ENCODE peak calls at places on chromosomes 5 and 9, in six cellular contexts. Y, M, D, J, P and Q are unnamed samples.

GRCh38 chr9:15231788-15232635 is 75.0 kb downstream of the TTC39B start:
- DNase-seq in Y (no peak), M (peak), D (peak), J (peak), P (peak), Q (peak)

GRCh38 chr9:93326056-93326455 is 125.4 kb upstream of the FAM120A start:
- DNase-seq in Y (no peak), M (no peak), D (no peak), J (peak), P (no peak), Q (no peak)

GRCh38 chr5:4198461-4198860 is 602.8 kb downstream of the IRX1 start:
- DNase-seq in Y (no peak), M (no peak), D (no peak), J (no peak), P (no peak), Q (no peak)

GRCh38 chr9:88280816-88281382 is 107.3 kb upstream of the SPIN1 start:
- DNase-seq in Y (no peak), M (peak), D (peak), J (no peak), P (no peak), Q (no peak)

GRCh38 chr5:142145106-142145900 is 36.7 kb downstream of the NDFIP1 start:
- DNase-seq in Y (peak), M (peak), D (peak), J (peak), P (peak), Q (peak)

GRCh38 chr5:54083851-54084250 is 226.5 kb downstream of the ARL15 start:
- DNase-seq in Y (no peak), M (no peak), D (no peak), J (no peak), P (no peak), Q (no peak)

GRCh38 chr5:27220752-27221151 is 182.4 kb upstream of the CDH9 start:
- DNase-seq in Y (no peak), M (no peak), D (no peak), J (no peak), P (no peak), Q (no peak)

GRCh38 chr9:35669331-35670145 is 4.2 kb upstream of the CA9 start:
- DNase-seq in Y (no peak), M (no peak), D (no peak), J (no peak), P (peak), Q (no peak)

GRCh38 chr5:122612901-122613300 is 162.0 kb upstream of the SNX2 start:
- DNase-seq in Y (no peak), M (no peak), D (no peak), J (no peak), P (no peak), Q (no peak)

GRCh38 chr9:100058699-100059579 is 39.9 kb downstream of the ERP44 start:
- DNase-seq in Y (peak), M (no peak), D (no peak), J (no peak), P (no peak), Q (no peak)

GRCh38 chr9:93207326-93207814 is 23.4 kb downstream of the WNK2 start:
- DNase-seq in Y (no peak), M (peak), D (no peak), J (no peak), P (no peak), Q (no peak)

GRCh38 chr9:88927510-88927909 is 63.8 kb upstream of the S1PR3 start:
- DNase-seq in Y (no peak), M (no peak), D (no peak), J (no peak), P (no peak), Q (no peak)

GRCh38 chr9:131875828-131876485 is 136.1 kb upstream of the RAPGEF1 start:
- DNase-seq in Y (no peak), M (no peak), D (no peak), J (no peak), P (no peak), Q (no peak)

GRCh38 chr9:108953983-108954574 is 19.9 kb downstream of the ABITRAM start:
- DNase-seq in Y (no peak), M (peak), D (no peak), J (no peak), P (peak), Q (peak)

GRCh38 chr9:136012651-136013050 is 51.5 kb upstream of the UBAC1 start:
- DNase-seq in Y (no peak), M (peak), D (no peak), J (peak), P (no peak), Q (no peak)

GRCh38 chr5:178098685-178099084 is 14.6 kb upstream of the N4BP3 start:
- DNase-seq in Y (no peak), M (no peak), D (no peak), J (no peak), P (no peak), Q (no peak)

GRCh38 chr5:133643365-133643764 is 31.0 kb upstream of the FSTL4 start:
- DNase-seq in Y (no peak), M (no peak), D (no peak), J (no peak), P (no peak), Q (no peak)

GRCh38 chr5:65299841-65300240 is 181.9 kb downstream of the ADAMTS6 start:
- DNase-seq in Y (no peak), M (no peak), D (no peak), J (no peak), P (no peak), Q (no peak)

GRCh38 chr9:79685576-79685975 is 113.8 kb downstream of the TLE4 start:
- DNase-seq in Y (no peak), M (no peak), D (no peak), J (no peak), P (no peak), Q (no peak)

GRCh38 chr9:128550770-128551651 is 1.4 kb upstream of the SPTAN1 start:
- DNase-seq in Y (no peak), M (no peak), D (peak), J (no peak), P (no peak), Q (no peak)

GRCh38 chr5:126741361-126741760 is 35.6 kb upstream of the LMNB1 start:
- DNase-seq in Y (no peak), M (no peak), D (no peak), J (no peak), P (no peak), Q (no peak)

GRCh38 chr5:126271141-126271540 is 152.1 kb upstream of the GRAMD2B start:
- DNase-seq in Y (no peak), M (no peak), D (no peak), J (no peak), P (no peak), Q (no peak)

GRCh38 chr5:36728697-36729543 is 122.5 kb downstream of the SLC1A3 start:
- DNase-seq in Y (no peak), M (peak), D (no peak), J (peak), P (peak), Q (peak)

GRCh38 chr5:72387985-72388384 is 67.8 kb downstream of the PTCD2 start:
- DNase-seq in Y (no peak), M (no peak), D (no peak), J (no peak), P (no peak), Q (no peak)

GRCh38 chr5:133744030-133744645 is 131.8 kb upstream of the FSTL4 start:
- DNase-seq in Y (no peak), M (no peak), D (no peak), J (no peak), P (no peak), Q (no peak)

GRCh38 chr5:73663860-73664240 is 37.9 kb downstream of the ARHGEF28 start:
- DNase-seq in Y (peak), M (no peak), D (no peak), J (no peak), P (peak), Q (no peak)

GRCh38 chr5:73664796-73665195 is 38.8 kb downstream of the ARHGEF28 start:
- DNase-seq in Y (no peak), M (no peak), D (no peak), J (no peak), P (no peak), Q (no peak)

GRCh38 chr5:73661753-73662152 is 35.8 kb downstream of the ARHGEF28 start:
- DNase-seq in Y (no peak), M (no peak), D (no peak), J (no peak), P (no peak), Q (peak)

GRCh38 chr5:73666891-73667290 is 40.9 kb downstream of the ARHGEF28 start:
- DNase-seq in Y (no peak), M (no peak), D (no peak), J (no peak), P (no peak), Q (no peak)

GRCh38 chr5:73663161-73663859 is 37.3 kb downstream of the ARHGEF28 start:
- DNase-seq in Y (no peak), M (no peak), D (no peak), J (no peak), P (peak), Q (no peak)
- TF ChIP-seq GABPA in Y (no peak), M (no peak), D (no peak), J (no peak), P (no peak), Q (no peak)

GRCh38 chr5:136005371-136005770 is 23.4 kb upstream of the TGFBI start:
- DNase-seq in Y (no peak), M (no peak), D (no peak), J (no peak), P (no peak), Q (no peak)
- TF ChIP-seq GABPA in Y (no peak), M (no peak), D (no peak), J (no peak), P (no peak), Q (no peak)

GRCh38 chr5:94326579-94326978 is 291.8 kb downstream of the KIAA0825 start:
- DNase-seq in Y (no peak), M (no peak), D (no peak), J (peak), P (peak), Q (no peak)
- TF ChIP-seq GABPA in Y (no peak), M (no peak), D (no peak), J (no peak), P (no peak), Q (no peak)

GRCh38 chr5:154542000-154542399 is 64.0 kb upstream of the HAND1 start:
- DNase-seq in Y (no peak), M (no peak), D (no peak), J (no peak), P (no peak), Q (no peak)
- TF ChIP-seq GABPA in Y (no peak), M (no peak), D (no peak), J (no peak), P (no peak), Q (no peak)

DNA sequence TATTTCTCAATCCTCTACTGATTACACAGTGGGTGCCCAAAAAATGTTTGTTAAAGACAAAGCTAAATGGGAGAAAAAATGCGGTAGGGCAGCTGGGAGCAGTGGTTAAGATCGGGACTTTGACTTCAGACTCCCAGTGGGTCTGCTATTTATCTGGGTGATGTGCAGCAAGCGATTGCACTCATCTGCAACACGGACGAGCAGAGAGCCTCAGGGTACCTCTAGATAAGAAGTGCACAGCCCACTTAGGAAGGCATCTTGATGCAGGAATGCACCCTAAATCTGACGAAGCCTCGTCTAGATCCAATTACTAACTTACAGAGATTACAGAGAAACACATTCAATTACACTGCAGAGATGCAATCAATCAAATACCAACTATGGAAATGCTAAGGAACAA is 4.0 kb downstream of the MAPK9 start:
- DNase-seq in Y (no peak), M (peak), D (no peak), J (no peak), P (peak), Q (no peak)
- TF ChIP-seq GABPA in Y (no peak), M (no peak), D (no peak), J (no peak), P (no peak), Q (no peak)

GRCh38 chr5:38923661-38924451 is 78.0 kb downstream of the OSMR start:
- DNase-seq in Y (no peak), M (no peak), D (no peak), J (no peak), P (no peak), Q (no peak)
- TF ChIP-seq GABPA in Y (no peak), M (no peak), D (no peak), J (no peak), P (no peak), Q (no peak)

GRCh38 chr5:38718874-38719391 is 126.9 kb upstream of the OSMR start:
- DNase-seq in Y (no peak), M (peak), D (no peak), J (no peak), P (no peak), Q (no peak)
- TF ChIP-seq GABPA in Y (no peak), M (no peak), D (no peak), J (no peak), P (no peak), Q (no peak)

GRCh38 chr5:79963261-79963977 is 27.6 kb downstream of the MTX3 start:
- DNase-seq in Y (no peak), M (no peak), D (no peak), J (no peak), P (no peak), Q (no peak)

GRCh38 chr5:79961731-79962579 is 29.1 kb downstream of the MTX3 start:
- DNase-seq in Y (no peak), M (peak), D (no peak), J (no peak), P (no peak), Q (peak)

GRCh38 chr5:79959407-79959806 is 31.7 kb downstream of the MTX3 start:
- DNase-seq in Y (no peak), M (no peak), D (no peak), J (no peak), P (no peak), Q (no peak)

GRCh38 chr5:79966479-79966878 is 24.6 kb downstream of the MTX3 start:
- DNase-seq in Y (no peak), M (no peak), D (no peak), J (no peak), P (no peak), Q (no peak)

DNA sequence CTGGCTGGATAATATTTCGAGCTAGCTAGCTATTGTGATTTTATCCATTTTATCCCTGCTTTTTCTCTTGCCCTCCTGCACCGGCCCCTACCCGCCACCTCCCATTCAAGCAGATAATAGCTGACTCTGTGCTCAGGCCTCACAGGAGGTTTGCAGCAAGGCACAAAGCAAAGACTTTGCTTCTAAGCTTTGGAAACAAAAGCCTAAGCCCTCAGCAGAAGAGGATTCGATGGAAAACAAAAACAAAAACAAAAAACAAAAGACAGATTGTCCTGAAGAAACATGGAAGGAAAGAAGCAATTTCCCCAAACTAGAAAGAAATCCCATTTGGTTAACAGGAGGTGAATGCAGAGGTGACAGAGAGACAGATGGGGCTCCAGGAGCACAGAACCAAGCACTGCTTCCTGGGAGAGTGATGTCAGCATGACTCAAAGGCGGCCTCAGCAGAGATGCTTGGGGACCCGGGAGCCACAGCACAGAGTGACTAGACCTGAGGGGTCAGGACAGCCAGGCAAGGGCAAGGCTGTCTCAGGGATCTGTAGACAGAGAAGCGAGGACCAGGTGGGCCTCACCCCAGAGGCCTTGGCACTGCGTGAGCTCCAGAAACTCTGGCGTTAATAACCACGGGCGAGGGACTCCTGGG is 28.4 kb downstream of the MTX3 start:
- DNase-seq in Y (no peak), M (no peak), D (no peak), J (no peak), P (no peak), Q (no peak)
- TF ChIP-seq GABPA in Y (no peak), M (no peak), D (no peak), J (no peak), P (no peak), Q (no peak)